ENCODE peak calls at places on chromosomes 6 and 20, in four cellular contexts. T is dorsolateral prefrontal cortex, B is NCI-H774, A is fibroblast of lung. L is an unnamed sample.

GRCh38 chr6:14732845-14733757 is 512.8 kb upstream of the JARID2 start:
- DNase-seq in T (no peak), B (no peak), A (peak), L (peak)

GRCh38 chr6:130065616-130066015 is 47.2 kb downstream of the L3MBTL3 start:
- DNase-seq in T (no peak), B (no peak), A (no peak), L (no peak)

GRCh38 chr20:61184194-61184593 is 67.9 kb upstream of the CDH4 start:
- DNase-seq in T (no peak), B (no peak), A (no peak), L (no peak)

GRCh38 chr6:166924531-166924930 is 31.8 kb downstream of the RNASET2 start:
- DNase-seq in T (no peak), B (no peak), A (no peak), L (no peak)

GRCh38 chr20:62032606-62033368 is 32.9 kb downstream of the TAF4 start:
- DNase-seq in T (no peak), B (no peak), A (peak), L (no peak)

GRCh38 chr6:106102034-106102433 is 15.9 kb downstream of the PRDM1 start:
- DNase-seq in T (no peak), B (no peak), A (no peak), L (no peak)

GRCh38 chr6:149075616-149076354 is 241.7 kb upstream of the TAB2 start:
- DNase-seq in T (no peak), B (no peak), A (peak), L (no peak)

GRCh38 chr6:129929433-129929832 is 68.3 kb upstream of the TMEM244 start:
- DNase-seq in T (peak), B (no peak), A (peak), L (no peak)

GRCh38 chr6:6820688-6821238 is 232.2 kb downstream of the LY86 start:
- DNase-seq in T (no peak), B (peak), A (no peak), L (peak)

GRCh38 chr20:4519530-4519929 is 202.2 kb upstream of the PRND start:
- DNase-seq in T (no peak), B (no peak), A (no peak), L (no peak)

GRCh38 chr6:148869589-148869988 is 122.8 kb downstream of the UST start:
- DNase-seq in T (no peak), B (no peak), A (peak), L (no peak)

GRCh38 chr6:136113736-136114173 is 136.4 kb downstream of the MTFR2 start:
- DNase-seq in T (peak), B (peak), A (peak), L (no peak)

GRCh38 chr6:151701820-151702562 is 105.5 kb upstream of the ESR1 start:
- DNase-seq in T (no peak), B (no peak), A (no peak), L (no peak)

GRCh38 chr20:20578838-20579237 is 133.6 kb downstream of the RALGAPA2 start:
- DNase-seq in T (no peak), B (no peak), A (no peak), L (no peak)

GRCh38 chr6:26258199-26258977 is 106.6 kb upstream of the BTN3A2 start:
- DNase-seq in T (no peak), B (no peak), A (no peak), L (no peak)

GRCh38 chr6:141029908-141030307 is 1102.8 kb upstream of the GJE1 start:
- DNase-seq in T (no peak), B (no peak), A (no peak), L (no peak)

GRCh38 chr6:41539204-41539603 is 7.0 kb upstream of the FOXP4 start:
- DNase-seq in T (no peak), B (no peak), A (no peak), L (no peak)